ENCODE peak calls at places on chromosome 17, in five cellular contexts. M is heart right ventricle, Z is cardiac muscle cell, G is OCI-LY7, H is IMR-90. V is an unnamed sample.

GRCh38 chr17:79919164-79919585 is 79.9 kb upstream of the CBX4 start:
- DNase-seq in M (peak; percentile 84), Z (no peak), G (no peak), H (no peak), V (peak; percentile 93)

GRCh38 chr17:67289174-67289876 is 44.3 kb upstream of the HELZ start:
- DNase-seq in M (peak; percentile 87), Z (no peak), G (peak; percentile 9), H (peak; percentile 55), V (peak; percentile 65)

GRCh38 chr17:6789146-6789545 is 13.1 kb downstream of the FBXO39 start:
- DNase-seq in M (no peak), Z (no peak), G (no peak), H (no peak), V (no peak)

GRCh38 chr17:46195939-46196338 is 2.7 kb upstream of the KANSL1 start:
- DNase-seq in M (no peak), Z (no peak), G (no peak), H (no peak), V (no peak)

GRCh38 chr17:46038414-46038813 is 39.4 kb downstream of the STH start:
- DNase-seq in M (no peak), Z (no peak), G (no peak), H (no peak), V (no peak)

GRCh38 chr17:7177954-7178477 is 1.2 kb downstream of the ASGR1 start:
- DNase-seq in M (peak; percentile 30), Z (peak; percentile 29), G (no peak), H (peak; percentile 71), V (no peak)

GRCh38 chr17:987931-988330 is 8.4 kb upstream of the NXN start:
- DNase-seq in M (no peak), Z (no peak), G (no peak), H (no peak), V (no peak)

GRCh38 chr17:31405941-31406371 is 14.5 kb downstream of the RAB11FIP4 start:
- DNase-seq in M (no peak), Z (no peak), G (no peak), H (no peak), V (no peak)

GRCh38 chr17:59427996-59428395 is 96.5 kb downstream of the YPEL2 start:
- DNase-seq in M (peak; percentile 51), Z (no peak), G (no peak), H (no peak), V (no peak)

GRCh38 chr17:74779948-74780400 is 3.8 kb upstream of the NAT9 start:
- DNase-seq in M (peak; percentile 38), Z (no peak), G (peak; percentile 42), H (no peak), V (peak; percentile 29)

GRCh38 chr17:82298538-82299421 is 18.6 kb downstream of the CD7 start:
- DNase-seq in M (no peak), Z (no peak), G (no peak), H (no peak), V (no peak)

GRCh38 chr17:9021985-9022552 is 759 bp downstream of the NTN1 start:
- DNase-seq in M (peak; percentile 28), Z (peak; percentile 71), G (no peak), H (peak; percentile 4), V (no peak)

GRCh38 chr17:38353084-38353604 is 1.5 kb downstream of the SOCS7 start:
- DNase-seq in M (no peak), Z (no peak), G (peak; percentile 33), H (no peak), V (no peak)

GRCh38 chr17:17484451-17484899 is 7.7 kb downstream of the MED9 start:
- DNase-seq in M (no peak), Z (no peak), G (no peak), H (peak; percentile 39), V (no peak)

GRCh38 chr17:30278032-30278431 is 13.7 kb downstream of the BLMH start:
- DNase-seq in M (peak; percentile 14), Z (peak; percentile 62), G (peak; percentile 43), H (peak; percentile 69), V (no peak)

GRCh38 chr17:48663134-48663924 is 37.2 kb upstream of the HOXB9 start:
- DNase-seq in M (no peak), Z (no peak), G (no peak), H (no peak), V (no peak)

GRCh38 chr17:48110722-48111121 is 3.2 kb downstream of the SNX11 start:
- DNase-seq in M (no peak), Z (no peak), G (no peak), H (no peak), V (no peak)

GRCh38 chr17:40374965-40375498 is 10.5 kb upstream of the GJD3 start:
- DNase-seq in M (no peak), Z (no peak), G (no peak), H (no peak), V (no peak)

GRCh38 chr17:48522031-48522593 is 8.7 kb downstream of the HOXB1 start:
- DNase-seq in M (no peak), Z (peak; percentile 87), G (no peak), H (peak; percentile 58), V (no peak)

GRCh38 chr17:41735744-41736143 is 1.3 kb upstream of the HAP1 start:
- DNase-seq in M (no peak), Z (no peak), G (no peak), H (no peak), V (no peak)

GRCh38 chr17:63455417-63455816 is 9.3 kb upstream of the CYB561 start:
- DNase-seq in M (no peak), Z (no peak), G (no peak), H (no peak), V (no peak)

GRCh38 chr17:50863221-50863843 is 2.8 kb downstream of the TOB1 start:
- DNase-seq in M (no peak), Z (peak; percentile 59), G (peak; percentile 41), H (no peak), V (no peak)

GRCh38 chr17:30273373-30273772 is 18.4 kb downstream of the BLMH start:
- DNase-seq in M (no peak), Z (no peak), G (no peak), H (peak; percentile 55), V (no peak)

GRCh38 chr17:38401459-38401858 is 26.8 kb upstream of the ARHGAP23 start:
- DNase-seq in M (no peak), Z (no peak), G (no peak), H (no peak), V (no peak)

GRCh38 chr17:32671891-32672290 is 185.1 kb downstream of the CDK5R1 start:
- DNase-seq in M (peak; percentile 32), Z (no peak), G (no peak), H (no peak), V (peak; percentile 30)

GRCh38 chr17:34581446-34582184 is 2.2 kb downstream of the TMEM132E start:
- DNase-seq in M (no peak), Z (peak; percentile 46), G (no peak), H (no peak), V (no peak)

GRCh38 chr17:39325528-39326240 is 75.7 kb downstream of the FBXL20 start:
- DNase-seq in M (no peak), Z (no peak), G (no peak), H (no peak), V (no peak)

GRCh38 chr17:61261001-61261587 is 138.5 kb upstream of the TBX2 start:
- DNase-seq in M (no peak), Z (no peak), G (no peak), H (no peak), V (no peak)

GRCh38 chr17:39904990-39905288 is 13.5 kb downstream of the GSDMB start:
- DNase-seq in M (no peak), Z (no peak), G (no peak), H (no peak), V (no peak)

GRCh38 chr17:51256101-51256500 is 3.7 kb downstream of the MBTD1 start:
- DNase-seq in M (no peak), Z (no peak), G (no peak), H (no peak), V (no peak)

GRCh38 chr17:81735181-81736102 is 23.4 kb downstream of the SLC25A10 start:
- DNase-seq in M (no peak), Z (no peak), G (no peak), H (peak; percentile 33), V (no peak)

GRCh38 chr17:72614871-72615626 is 477.4 kb downstream of the SLC39A11 start:
- DNase-seq in M (no peak), Z (peak; percentile 15), G (no peak), H (peak; percentile 74), V (no peak)

GRCh38 chr17:19539841-19540311 is 6.2 kb downstream of the SLC47A1 start:
- DNase-seq in M (no peak), Z (no peak), G (no peak), H (no peak), V (peak; percentile 62)

DNA sequence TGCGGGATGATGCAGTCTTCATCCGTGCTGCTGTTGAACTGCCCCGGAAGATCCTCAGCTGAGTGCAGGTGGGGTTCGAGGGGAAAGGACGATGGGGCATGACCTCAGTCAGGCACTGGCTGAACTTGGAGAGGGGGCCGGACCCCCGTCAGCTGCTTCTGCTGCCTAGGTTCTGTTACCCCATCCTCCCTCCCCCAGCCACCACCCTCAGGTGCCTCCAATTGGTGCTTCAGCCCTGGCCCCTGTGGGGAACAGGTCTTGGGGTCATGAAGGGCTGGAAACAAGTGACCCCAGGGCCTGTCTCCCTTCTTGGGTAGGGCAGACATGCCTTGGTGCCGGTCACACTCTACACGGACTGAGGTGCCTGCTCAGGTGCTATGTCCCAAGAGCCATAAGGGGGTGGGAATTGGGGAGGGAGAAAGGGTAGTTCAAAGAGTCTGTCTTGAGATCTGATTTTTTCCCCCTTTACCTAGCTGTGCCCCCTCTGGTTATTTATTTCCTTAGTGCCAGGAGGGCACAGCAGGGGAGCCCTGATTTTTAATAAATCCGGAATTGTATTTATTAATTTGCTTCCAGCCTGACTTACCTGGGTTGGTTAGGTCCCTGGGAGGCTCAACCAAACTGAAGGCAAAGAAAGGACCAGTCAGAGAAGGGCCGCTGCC is 5.8 kb downstream of the TRAF4 start:
- DNase-seq in M (no peak), Z (no peak), G (no peak), H (no peak), V (no peak)
- H3K27ac ChIP-seq in M (no peak overlapping the region), Z (peak overlapping the region; percentile 68), G (peak overlapping the region; percentile 38), H (no peak overlapping the region), V (no peak overlapping the region)

GRCh38 chr17:76219670-76220383 is 20.5 kb downstream of the RNF157 start:
- DNase-seq in M (no peak), Z (no peak), G (no peak), H (no peak), V (no peak)
- TF ChIP-seq CTCF in M (no peak), Z (no peak), G (no peak), H (no peak), V (no peak)

DNA sequence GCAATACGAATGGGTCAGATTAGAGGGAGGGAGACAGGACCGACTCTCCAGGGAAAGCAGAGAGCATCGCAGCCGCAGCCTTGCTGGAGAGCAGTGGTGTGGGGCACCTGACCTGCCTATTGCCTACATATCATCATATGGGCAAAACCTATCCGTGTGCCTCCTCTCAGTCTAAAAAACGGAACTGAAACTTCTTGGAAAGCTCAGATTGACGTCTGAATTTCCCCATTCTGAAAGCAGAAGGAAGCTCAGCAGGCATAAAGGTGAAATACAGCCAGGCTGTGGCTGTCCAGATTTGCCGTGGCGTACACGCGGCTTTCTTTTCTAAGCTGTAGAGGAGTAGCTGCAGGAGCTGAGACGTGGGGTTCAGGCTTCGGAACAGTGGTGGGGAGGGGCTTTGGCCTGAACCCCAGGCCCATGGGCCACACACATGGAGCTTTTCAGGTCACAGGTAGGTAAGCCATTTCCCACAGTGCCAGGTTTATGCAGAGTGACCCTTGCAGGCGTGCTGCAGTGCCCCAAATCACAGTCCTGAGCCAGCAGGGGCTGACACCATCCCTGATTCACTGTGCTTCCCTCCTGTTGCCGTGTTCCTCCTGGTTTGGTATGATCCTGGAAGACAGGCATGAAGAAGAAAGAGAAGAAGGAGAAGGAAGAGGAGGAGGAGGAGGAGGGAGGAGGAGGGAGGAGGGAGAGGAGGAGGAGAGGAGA is 41.6 kb upstream of the TNRC6C start:
- DNase-seq in M (no peak), Z (no peak), G (peak; percentile 81), H (no peak), V (no peak)
- H3K27ac ChIP-seq in M (no peak overlapping the region), Z (no peak overlapping the region), G (no peak overlapping the region), H (no peak overlapping the region), V (no peak overlapping the region)

GRCh38 chr17:68327823-68328557 is 36.7 kb downstream of the ARSG start:
- DNase-seq in M (no peak), Z (no peak), G (no peak), H (no peak), V (no peak)
- TF ChIP-seq CTCF in M (no peak), Z (no peak), G (peak; percentile 58), H (peak; percentile 10), V (no peak)